ENCODE peak calls at places on chromosomes 16 and 17, in four cellular contexts. One of them, this sample, is unnamed.

GRCh38 chr16:50440991-50441390 is 72.2 kb upstream of the BRD7 start:
- DNase-seq in tibial nerve: no peak
- DNase-seq in effector memory CD4-positive, alpha-beta T cell: no peak
- DNase-seq in A549: no peak
- DNase-seq in this sample: no peak

GRCh38 chr17:1422907-1423306 is 22.9 kb upstream of the YWHAE start:
- DNase-seq in effector memory CD4-positive, alpha-beta T cell: no peak
- DNase-seq in A549: peak; percentile 71
- DNase-seq in tibial nerve: no peak
- DNase-seq in this sample: no peak

GRCh38 chr17:81176656-81177055 is 10.6 kb upstream of the AATK start:
- DNase-seq in effector memory CD4-positive, alpha-beta T cell: no peak
- DNase-seq in A549: no peak
- DNase-seq in tibial nerve: no peak
- DNase-seq in this sample: no peak

GRCh38 chr17:45274033-45274432 is 12.1 kb upstream of the SPATA32 start:
- DNase-seq in A549: no peak
- DNase-seq in tibial nerve: no peak
- DNase-seq in effector memory CD4-positive, alpha-beta T cell: no peak
- DNase-seq in this sample: no peak

GRCh38 chr16:49628148-49628547 is 227.8 kb downstream of the ZNF423 start:
- DNase-seq in A549: no peak
- DNase-seq in effector memory CD4-positive, alpha-beta T cell: no peak
- DNase-seq in tibial nerve: no peak
- DNase-seq in this sample: no peak

GRCh38 chr17:45031231-45032149 is 19.9 kb downstream of the DCAKD start:
- DNase-seq in tibial nerve: no peak
- DNase-seq in A549: no peak
- DNase-seq in effector memory CD4-positive, alpha-beta T cell: no peak
- DNase-seq in this sample: no peak

GRCh38 chr16:80084614-80085013 is 456.2 kb upstream of the DYNLRB2 start:
- DNase-seq in A549: peak; percentile 46
- DNase-seq in tibial nerve: peak; percentile 47
- DNase-seq in effector memory CD4-positive, alpha-beta T cell: no peak
- DNase-seq in this sample: peak; percentile 68

GRCh38 chr16:58451263-58451662 is 48.7 kb upstream of the NDRG4 start:
- DNase-seq in effector memory CD4-positive, alpha-beta T cell: no peak
- DNase-seq in tibial nerve: no peak
- DNase-seq in A549: no peak
- DNase-seq in this sample: no peak

GRCh38 chr17:31857920-31858646 is 961 bp downstream of the COPRS start:
- DNase-seq in tibial nerve: no peak
- DNase-seq in effector memory CD4-positive, alpha-beta T cell: no peak
- DNase-seq in A549: no peak
- DNase-seq in this sample: no peak

GRCh38 chr16:28494141-28494851 is at the start of gene APOBR:
- DNase-seq in A549: no peak
- DNase-seq in tibial nerve: peak; percentile 31
- DNase-seq in effector memory CD4-positive, alpha-beta T cell: peak; percentile 81
- DNase-seq in this sample: no peak

GRCh38 chr17:14471052-14471451 is 170.2 kb downstream of the HS3ST3B1 start:
- DNase-seq in A549: peak; percentile 50
- DNase-seq in effector memory CD4-positive, alpha-beta T cell: no peak
- DNase-seq in tibial nerve: no peak
- DNase-seq in this sample: no peak

GRCh38 chr16:80966617-80967016 is 40.1 kb downstream of the CMC2 start:
- DNase-seq in effector memory CD4-positive, alpha-beta T cell: no peak
- DNase-seq in tibial nerve: no peak
- DNase-seq in A549: no peak
- DNase-seq in this sample: no peak

GRCh38 chr16:2048116-2048543 is 345 bp downstream of the TSC2 start:
- DNase-seq in tibial nerve: no peak
- DNase-seq in effector memory CD4-positive, alpha-beta T cell: no peak
- DNase-seq in A549: no peak
- DNase-seq in this sample: no peak

GRCh38 chr16:2046889-2047329 is 725 bp downstream of the NTHL1 start:
- DNase-seq in effector memory CD4-positive, alpha-beta T cell: no peak
- DNase-seq in tibial nerve: no peak
- DNase-seq in A549: no peak
- DNase-seq in this sample: no peak

GRCh38 chr16:2047330-2048115 is at the start of the genes NTHL1 and TSC2:
- DNase-seq in tibial nerve: peak; percentile 94
- DNase-seq in effector memory CD4-positive, alpha-beta T cell: peak; percentile 90
- DNase-seq in A549: peak; percentile 86
- DNase-seq in this sample: peak; percentile 97

GRCh38 chr16:2044541-2044940 is 3.1 kb downstream of the NTHL1 start:
- DNase-seq in effector memory CD4-positive, alpha-beta T cell: no peak
- DNase-seq in A549: no peak
- DNase-seq in tibial nerve: no peak
- DNase-seq in this sample: no peak

GRCh38 chr16:2046125-2046888 is 1.3 kb downstream of the NTHL1 start:
- DNase-seq in tibial nerve: no peak
- DNase-seq in A549: no peak
- DNase-seq in effector memory CD4-positive, alpha-beta T cell: no peak
- DNase-seq in this sample: no peak
- H3K4me1 ChIP-seq in tibial nerve: no peaks in the 10 kb centered on the region
- H3K4me1 ChIP-seq in A549: peaks cover 47% of the 10 kb centered on the region
- H3K4me1 ChIP-seq in effector memory CD4-positive, alpha-beta T cell: peaks cover 17% of the 10 kb centered on the region
- H3K4me1 ChIP-seq in this sample: peaks cover 10% of the 10 kb centered on the region

GRCh38 chr16:67652578-67653130 is 7.4 kb downstream of the ACD start:
- DNase-seq in effector memory CD4-positive, alpha-beta T cell: no peak
- DNase-seq in A549: peak; percentile 48
- DNase-seq in tibial nerve: no peak
- DNase-seq in this sample: no peak
- H3K4me3 ChIP-seq in effector memory CD4-positive, alpha-beta T cell: no peak overlapping the region
- H3K4me3 ChIP-seq in A549: peak overlapping the region; percentile 58
- H3K4me3 ChIP-seq in tibial nerve: no peak overlapping the region
- H3K4me3 ChIP-seq in this sample: no peak overlapping the region

DNA sequence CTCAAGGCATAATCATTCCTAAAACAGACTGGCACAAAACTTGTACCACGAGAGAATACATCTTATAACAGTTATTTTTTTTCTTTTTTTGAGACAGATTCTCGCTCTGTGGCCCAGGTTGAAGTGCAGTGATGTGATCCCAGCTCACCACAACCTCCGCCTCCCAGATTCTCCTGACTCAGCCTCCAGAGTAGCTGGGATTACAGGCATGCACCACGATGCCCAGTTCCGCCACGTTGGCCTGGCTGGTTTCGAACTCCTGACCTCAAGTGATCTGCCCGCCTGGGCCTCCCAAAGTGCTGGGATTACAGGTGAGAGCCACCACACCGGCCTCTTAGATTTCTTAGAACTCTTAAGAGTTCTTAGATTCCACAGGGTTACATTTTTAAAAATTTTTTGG is 4.1 kb downstream of the NUFIP2 start:
- DNase-seq in tibial nerve: no peak
- DNase-seq in A549: no peak
- DNase-seq in effector memory CD4-positive, alpha-beta T cell: no peak
- DNase-seq in this sample: no peak
- H3K4me1 ChIP-seq in tibial nerve: peaks cover 3% of the 10 kb centered on the region
- H3K4me1 ChIP-seq in A549: peaks cover 34% of the 10 kb centered on the region
- H3K4me1 ChIP-seq in effector memory CD4-positive, alpha-beta T cell: peaks cover 21% of the 10 kb centered on the region
- H3K4me1 ChIP-seq in this sample: peaks cover 9% of the 10 kb centered on the region

DNA sequence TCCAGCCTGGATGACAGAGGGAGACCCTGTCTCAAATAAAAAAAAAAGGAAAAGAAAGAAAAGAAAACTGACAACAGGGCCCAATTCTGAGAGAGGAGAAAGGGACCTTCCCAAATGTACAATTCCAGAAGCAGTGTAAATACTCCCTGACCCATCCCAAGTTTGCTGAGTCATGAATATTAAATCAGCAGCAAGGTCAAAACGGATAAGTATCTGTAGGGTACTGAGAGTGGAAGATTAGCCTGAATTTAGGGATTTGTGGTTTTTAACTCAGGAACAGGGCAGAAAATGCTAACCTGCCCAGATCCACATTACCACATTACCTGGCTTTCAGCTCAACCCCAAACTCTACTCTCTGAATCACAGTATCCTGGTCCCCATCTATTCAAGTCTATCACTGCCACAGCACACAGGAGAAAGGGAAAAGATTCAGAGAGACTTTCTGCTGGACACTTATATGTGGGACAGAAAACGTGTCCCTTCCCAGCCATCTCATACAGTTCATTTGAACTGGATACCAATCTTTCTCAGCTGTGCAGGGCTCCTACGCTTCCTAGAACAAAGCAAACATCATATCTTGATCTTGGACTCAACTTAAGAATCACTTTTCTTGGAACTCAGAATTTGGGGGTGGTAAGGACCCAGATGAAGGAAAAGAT is 2.9 kb downstream of the FXR2 start:
- DNase-seq in effector memory CD4-positive, alpha-beta T cell: no peak
- DNase-seq in A549: no peak
- DNase-seq in tibial nerve: no peak
- DNase-seq in this sample: no peak
- H3K4me3 ChIP-seq in effector memory CD4-positive, alpha-beta T cell: no peak overlapping the region
- H3K4me3 ChIP-seq in A549: no peak overlapping the region
- H3K4me3 ChIP-seq in tibial nerve: no peak overlapping the region
- H3K4me3 ChIP-seq in this sample: no peak overlapping the region